ENCODE peak calls at places on chromosome 22, in nine cellular contexts. J is foreskin fibroblast; I is progenitor cell of endocrine pancreas; V is A549; C is NB4; T is CD4-positive, alpha-beta T cell; D is GM12865; L is B cell; M is left ventricle myocardium inferior. B is an unnamed sample.

GRCh38 chr22:47697861-47698260 is 935.4 kb downstream of the TBC1D22A start:
- DNase-seq in I (no peak), L (no peak), C (no peak), J (no peak), D (no peak), T (no peak), V (no peak), M (no peak), B (no peak)

GRCh38 chr22:50473088-50473487 is 1.7 kb downstream of the SBF1 start:
- DNase-seq in V (peak), D (peak), C (peak), I (no peak), T (peak), M (no peak), L (no peak), J (no peak), B (peak)

GRCh38 chr22:37807410-37808293 is at the start of gene GCAT:
- DNase-seq in M (peak), T (peak), I (peak), J (peak), D (peak), C (peak), L (peak), V (peak), B (peak)

GRCh38 chr22:39030705-39031104 is 9.8 kb downstream of the APOBEC3D start:
- DNase-seq in D (no peak), M (no peak), J (no peak), C (no peak), T (no peak), V (no peak), I (no peak), L (no peak), B (no peak)

GRCh38 chr22:38479096-38479840 is 11.4 kb downstream of the KDELR3 start:
- DNase-seq in I (no peak), D (no peak), C (no peak), L (no peak), V (no peak), J (no peak), M (no peak), T (no peak), B (no peak)

GRCh38 chr22:22770280-22770871 is 117.2 kb upstream of the IGLL5 start:
- DNase-seq in I (peak), M (no peak), V (peak), T (peak), L (peak), J (no peak), C (peak), D (peak), B (no peak)

GRCh38 chr22:24146190-24146616 is 35.1 kb upstream of the SUSD2 start:
- DNase-seq in T (peak), C (peak), V (peak), L (peak), I (no peak), M (no peak), D (peak), J (peak), B (peak)

GRCh38 chr22:25492950-25493790 is 71.3 kb upstream of the GRK3 start:
- DNase-seq in V (no peak), L (no peak), M (no peak), J (no peak), D (no peak), I (no peak), C (no peak), T (no peak), B (no peak)

GRCh38 chr22:37618674-37619073 is 10.0 kb downstream of the GGA1 start:
- DNase-seq in J (no peak), D (no peak), L (peak), T (no peak), I (no peak), V (no peak), M (no peak), C (no peak), B (no peak)

GRCh38 chr22:22934543-22935055 is 47.0 kb downstream of the IGLL5 start:
- DNase-seq in V (no peak), T (no peak), J (no peak), L (no peak), C (no peak), M (no peak), I (no peak), D (peak), B (peak)

GRCh38 chr22:32331236-32331917 is 26.3 kb upstream of the RFPL3 start:
- DNase-seq in J (no peak), D (no peak), M (no peak), V (no peak), T (no peak), I (no peak), C (no peak), L (no peak), B (no peak)

GRCh38 chr22:38028344-38029130 is 28.7 kb upstream of the PICK1 start:
- DNase-seq in L (no peak), T (no peak), C (no peak), M (no peak), V (no peak), D (no peak), I (no peak), J (no peak), B (no peak)

GRCh38 chr22:41699264-41700104 is at the start of gene MEI1:
- DNase-seq in L (peak), D (peak), T (peak), J (peak), I (peak), V (peak), C (no peak), M (peak), B (peak)

GRCh38 chr22:41021655-41022454 is 70.5 kb upstream of the EP300 start:
- DNase-seq in M (peak), C (peak), D (peak), V (peak), T (peak), J (peak), L (peak), I (peak), B (peak)

GRCh38 chr22:37498289-37498909 is 12.2 kb upstream of the MFNG start:
- DNase-seq in V (peak), T (peak), L (peak), J (no peak), I (peak), M (no peak), C (peak), D (peak), B (peak)

GRCh38 chr22:36816635-36817428 is at the start of gene PVALB:
- DNase-seq in D (no peak), L (no peak), C (no peak), J (peak), V (no peak), I (no peak), T (no peak), M (peak), B (no peak)

GRCh38 chr22:47445716-47446290 is 683.4 kb downstream of the TBC1D22A start:
- DNase-seq in M (no peak), L (no peak), I (no peak), J (no peak), T (no peak), D (no peak), V (no peak), C (no peak), B (no peak)

GRCh38 chr22:40196628-40197027 is 18.9 kb downstream of the TNRC6B start:
- DNase-seq in I (no peak), D (peak), L (no peak), M (no peak), V (no peak), C (no peak), J (peak), T (no peak), B (peak)

GRCh38 chr22:32880906-32881596 is 79.5 kb downstream of the TIMP3 start:
- DNase-seq in T (no peak), J (peak), L (peak), C (peak), V (no peak), I (no peak), M (peak), D (no peak), B (no peak)

GRCh38 chr22:37017356-37017755 is 1.9 kb downstream of the TST start:
- DNase-seq in C (no peak), T (no peak), L (no peak), I (no peak), V (no peak), J (no peak), M (no peak), D (no peak), B (no peak)

GRCh38 chr22:38419121-38419863 is 35.7 kb downstream of the KCNJ4 start:
- DNase-seq in V (no peak), D (no peak), J (no peak), T (no peak), M (no peak), C (no peak), L (no peak), I (no peak), B (no peak)

GRCh38 chr22:37526376-37526775 is 7.2 kb upstream of the CARD10 start:
- DNase-seq in C (no peak), J (no peak), M (no peak), T (no peak), L (peak), D (no peak), V (no peak), I (no peak), B (no peak)

GRCh38 chr22:24099661-24100060 is 81.6 kb upstream of the SUSD2 start:
- DNase-seq in T (no peak), I (no peak), V (no peak), L (no peak), C (no peak), M (no peak), D (no peak), J (no peak), B (no peak)

GRCh38 chr22:23388492-23389009 is 191.5 kb downstream of the IGLL1 start:
- DNase-seq in L (no peak), M (no peak), V (no peak), C (no peak), T (no peak), J (no peak), I (no peak), D (no peak), B (no peak)

GRCh38 chr22:32905400-32905799 is 103.9 kb downstream of the TIMP3 start:
- DNase-seq in J (no peak), C (no peak), T (no peak), L (no peak), D (no peak), M (no peak), V (no peak), I (no peak), B (no peak)

GRCh38 chr22:20636075-20636812 is 128.8 kb downstream of the MED15 start:
- DNase-seq in J (no peak), T (no peak), L (no peak), I (no peak), V (no peak), C (no peak), M (no peak), D (no peak), B (no peak)

GRCh38 chr22:36104435-36104834 is 56.1 kb downstream of the APOL3 start:
- DNase-seq in D (no peak), L (no peak), V (no peak), T (no peak), M (no peak), J (no peak), C (no peak), I (no peak), B (no peak)

GRCh38 chr22:27240298-27240885 is 561.2 kb downstream of the MN1 start:
- DNase-seq in M (no peak), I (no peak), D (no peak), T (no peak), C (no peak), J (no peak), L (no peak), V (no peak), B (no peak)

GRCh38 chr22:36417281-36417686 is 29.5 kb upstream of the MYH9 start:
- DNase-seq in M (no peak), J (peak), C (no peak), T (no peak), D (peak), I (no peak), L (no peak), V (no peak), B (no peak)

GRCh38 chr22:37940698-37941376 is 12.6 kb downstream of the C22orf23 start:
- DNase-seq in C (peak), T (no peak), L (no peak), I (no peak), J (no peak), M (no peak), V (no peak), D (no peak), B (no peak)

GRCh38 chr22:50146440-50147228 is 23.9 kb upstream of the PANX2 start:
- DNase-seq in L (no peak), C (peak), V (peak), I (no peak), D (no peak), T (no peak), J (peak), M (peak), B (peak)

GRCh38 chr22:32620992-32621391 is 146.4 kb downstream of the FBXO7 start:
- DNase-seq in I (no peak), C (no peak), L (no peak), T (no peak), J (no peak), V (peak), D (no peak), M (no peak), B (no peak)

GRCh38 chr22:17119481-17120202 is 1.5 kb downstream of the TMEM121B start:
- DNase-seq in D (peak), V (peak), L (no peak), I (no peak), J (no peak), M (peak), T (no peak), C (peak), B (no peak)

GRCh38 chr22:29031236-29031982 is 30.2 kb downstream of the C22orf31 start:
- DNase-seq in C (no peak), I (no peak), L (no peak), T (no peak), J (peak), D (no peak), V (peak), M (no peak), B (peak)
- TF ChIP-seq CTCF in C (no peak), I (peak), L (no peak), T (no peak), J (no peak), D (no peak), V (no peak), M (no peak), B (no peak)

GRCh38 chr22:42990131-42990838 is 24.7 kb downstream of the PACSIN2 start:
- DNase-seq in T (no peak), C (peak), V (peak), D (no peak), L (no peak), M (no peak), J (peak), I (no peak), B (no peak)
- TF ChIP-seq CTCF in T (no peak), C (peak), V (peak), D (no peak), L (no peak), M (peak), J (peak), I (no peak), B (no peak)

GRCh38 chr22:45413368-45414211 is at the start of the genes RIBC2 and SMC1B:
- DNase-seq in V (peak), T (peak), L (peak), C (peak), J (peak), D (peak), M (peak), I (peak), B (peak)
- TF ChIP-seq CTCF in V (no peak), T (no peak), L (no peak), C (no peak), J (no peak), D (no peak), M (no peak), I (no peak), B (no peak)

GRCh38 chr22:30890689-30891442 is 77.7 kb downstream of the MORC2 start:
- DNase-seq in J (no peak), C (peak), I (peak), L (peak), T (peak), M (peak), D (peak), V (peak), B (peak)
- TF ChIP-seq CTCF in J (peak), C (peak), I (peak), L (peak), T (peak), M (peak), D (peak), V (peak), B (peak)

B was measured in GM13976.